ENCODE peak calls at places on chromosomes 4 and X, in eight cellular contexts. A, R, D, S, M, F, H and I are unnamed samples.
A peak's percentile ranks its signal among the peaks of the same experiment; 100 is the strongest.

GRCh38 chrX:21740329-21741274 is 17.3 kb downstream of the SMPX start:
- DNase-seq in A (no peak), S (peak; percentile 29), F (no peak), H (peak; percentile 22), M (no peak), R (no peak), D (no peak), I (no peak)

GRCh38 chr4:7226993-7227392 is 34.7 kb downstream of the SORCS2 start:
- DNase-seq in M (no peak), S (no peak), A (no peak), H (no peak), R (no peak), D (no peak), F (no peak), I (no peak)

GRCh38 chr4:44651425-44651824 is at the start of gene YIPF7:
- DNase-seq in A (no peak), R (no peak), H (no peak), S (no peak), M (no peak), D (peak; percentile 36), F (no peak), I (no peak)

GRCh38 chr4:136136566-136136965 is 1395.7 kb downstream of the PCDH18 start:
- DNase-seq in A (no peak), S (no peak), R (no peak), D (no peak), H (no peak), M (no peak), F (no peak), I (no peak)

GRCh38 chr4:169005453-169006099 is 4.5 kb downstream of the CBR4 start:
- DNase-seq in F (no peak), M (no peak), D (no peak), H (no peak), R (no peak), S (peak; percentile 46), A (no peak), I (no peak)

GRCh38 chrX:105775672-105776071 is 46.7 kb upstream of the NRK start:
- DNase-seq in M (no peak), D (no peak), H (no peak), R (no peak), F (no peak), S (no peak), A (no peak), I (no peak)

GRCh38 chr4:108031427-108032083 is 41.9 kb downstream of the HADH start:
- DNase-seq in S (no peak), F (no peak), H (no peak), D (no peak), R (no peak), A (no peak), M (no peak), I (no peak)

GRCh38 chr4:78268607-78269006 is 211.5 kb downstream of the FRAS1 start:
- DNase-seq in D (no peak), F (no peak), R (no peak), A (no peak), M (no peak), S (no peak), H (no peak), I (no peak)

GRCh38 chr4:15756361-15756861 is 21.7 kb upstream of the CD38 start:
- DNase-seq in H (no peak), R (no peak), F (peak; percentile 71), D (no peak), M (peak; percentile 45), S (peak; percentile 55), A (peak; percentile 90), I (no peak)

GRCh38 chrX:7985568-7985967 is 58.4 kb upstream of the PNPLA4 start:
- DNase-seq in R (no peak), F (no peak), S (peak; percentile 35), H (no peak), M (no peak), D (no peak), A (no peak), I (no peak)